ENCODE peak calls at places on chromosomes 12 and 14, in eight cellular contexts. W is Peyer's patch; Z is effector memory CD4-positive, alpha-beta T cell; V is tibial nerve; M is NCI-H748 treated with DMSO at 0.1 percent for 48 hours; K is omental fat pad; D is stimulated activated naive CD8-positive, alpha-beta T cell treated with anti-CD3 and anti-CD28 coated beads, Interleukin-15, Interleukin-2, amounts not matched to agents 100 U/mL and 50 U/mL, for 24 hours; C is iPS-NIHi11. T is an unnamed sample.

GRCh38 chr12:122473543-122474323 is 27.0 kb downstream of the ZCCHC8 start:
- DNase-seq in W (peak), Z (no peak), V (no peak), M (no peak), K (peak), D (peak), C (no peak), T (peak)

GRCh38 chr12:96104566-96104965 is 69.2 kb upstream of the LTA4H start:
- DNase-seq in W (no peak), Z (no peak), V (no peak), M (no peak), K (no peak), D (no peak), C (no peak), T (no peak)

GRCh38 chr14:22561661-22562579 is 27.1 kb downstream of the DAD1 start:
- DNase-seq in W (peak), Z (peak), V (no peak), M (no peak), K (no peak), D (peak), C (no peak), T (peak)

GRCh38 chr14:90499908-90500664 is 103.3 kb downstream of the CALM1 start:
- DNase-seq in W (no peak), Z (no peak), V (no peak), M (no peak), K (no peak), D (no peak), C (peak), T (no peak)

GRCh38 chr12:39431002-39431796 is 11.7 kb downstream of the KIF21A start:
- DNase-seq in W (no peak), Z (no peak), V (no peak), M (no peak), K (no peak), D (no peak), C (no peak), T (no peak)

GRCh38 chr12:58950739-58951100 is 30.4 kb upstream of the LRIG3 start:
- DNase-seq in W (no peak), Z (no peak), V (no peak), M (no peak), K (no peak), D (no peak), C (no peak), T (no peak)

GRCh38 chr12:74415633-74416032 is 122.0 kb upstream of the ATXN7L3B start:
- DNase-seq in W (no peak), Z (no peak), V (no peak), M (no peak), K (no peak), D (no peak), C (peak), T (no peak)

GRCh38 chr14:48247972-48248371 is 572.6 kb upstream of the MDGA2 start:
- DNase-seq in W (no peak), Z (no peak), V (no peak), M (no peak), K (no peak), D (no peak), C (no peak), T (no peak)

GRCh38 chr14:94003397-94003796 is 6.3 kb downstream of the CCDC197 start:
- DNase-seq in W (no peak), Z (no peak), V (no peak), M (no peak), K (no peak), D (no peak), C (no peak), T (no peak)

GRCh38 chr12:17215754-17216153 is 609.8 kb upstream of the LMO3 start:
- DNase-seq in W (no peak), Z (no peak), V (no peak), M (no peak), K (no peak), D (no peak), C (peak), T (no peak)

GRCh38 chr12:117172168-117172567 is 18.1 kb downstream of the FBXO21 start:
- DNase-seq in W (no peak), Z (no peak), V (no peak), M (no peak), K (no peak), D (no peak), C (no peak), T (no peak)

GRCh38 chr12:76144253-76144564 is 59.7 kb upstream of the NAP1L1 start:
- DNase-seq in W (peak), Z (no peak), V (no peak), M (no peak), K (peak), D (peak), C (no peak), T (peak)

GRCh38 chr12:122374707-122375106 is 47.8 kb downstream of the CLIP1 start:
- DNase-seq in W (no peak), Z (no peak), V (no peak), M (no peak), K (no peak), D (no peak), C (no peak), T (no peak)

GRCh38 chr14:101874001-101874400 is 90.4 kb upstream of the DYNC1H1 start:
- DNase-seq in W (no peak), Z (no peak), V (no peak), M (no peak), K (no peak), D (no peak), C (no peak), T (no peak)

GRCh38 chr14:86430807-86431206 is 900.9 kb downstream of the FLRT2 start:
- DNase-seq in W (no peak), Z (no peak), V (no peak), M (no peak), K (no peak), D (no peak), C (no peak), T (no peak)

GRCh38 chr14:104680806-104681688 is 8.4 kb upstream of the INF2 start:
- DNase-seq in W (peak), Z (no peak), V (no peak), M (no peak), K (peak), D (no peak), C (no peak), T (no peak)

GRCh38 chr12:40446385-40446784 is 221.6 kb downstream of the LRRK2 start:
- DNase-seq in W (no peak), Z (no peak), V (no peak), M (no peak), K (no peak), D (no peak), C (peak), T (no peak)

GRCh38 chr12:162467-163307 is 51.3 kb downstream of the SLC6A12 start:
- DNase-seq in W (no peak), Z (no peak), V (no peak), M (peak), K (no peak), D (no peak), C (peak), T (no peak)

GRCh38 chr14:100836961-100837811 is 11.3 kb downstream of the MEG3 start:
- DNase-seq in W (no peak), Z (no peak), V (no peak), M (no peak), K (no peak), D (no peak), C (no peak), T (no peak)

GRCh38 chr14:87971010-87971409 is 22.0 kb downstream of the GALC start:
- DNase-seq in W (no peak), Z (no peak), V (no peak), M (no peak), K (no peak), D (no peak), C (no peak), T (no peak)

GRCh38 chr12:108561852-108562347 is 496 bp upstream of the ISCU start:
- DNase-seq in W (no peak), Z (no peak), V (no peak), M (peak), K (no peak), D (peak), C (no peak), T (no peak)

GRCh38 chr14:20684662-20685456 is 499 bp downstream of the RNASE4 start:
- DNase-seq in W (no peak), Z (no peak), V (no peak), M (no peak), K (no peak), D (no peak), C (no peak), T (no peak)

GRCh38 chr12:15603461-15604085 is 185.6 kb downstream of the EPS8 start:
- DNase-seq in W (no peak), Z (no peak), V (no peak), M (no peak), K (no peak), D (no peak), C (no peak), T (no peak)

GRCh38 chr12:92467886-92468285 is 234.9 kb upstream of the PLEKHG7 start:
- DNase-seq in W (peak), Z (no peak), V (no peak), M (no peak), K (no peak), D (no peak), C (no peak), T (no peak)

GRCh38 chr12:693937-694533 is 30.8 kb upstream of the NINJ2 start:
- DNase-seq in W (no peak), Z (no peak), V (no peak), M (no peak), K (no peak), D (no peak), C (no peak), T (no peak)

GRCh38 chr14:60647081-60647836 is 2.0 kb downstream of the SIX1 start:
- DNase-seq in W (no peak), Z (no peak), V (no peak), M (peak), K (no peak), D (no peak), C (no peak), T (no peak)

GRCh38 chr12:93540506-93540905 is 32.0 kb upstream of the SOCS2 start:
- DNase-seq in W (no peak), Z (no peak), V (no peak), M (no peak), K (no peak), D (no peak), C (no peak), T (no peak)

GRCh38 chr14:38339704-38340103 is 83.8 kb upstream of the CLEC14A start:
- DNase-seq in W (no peak), Z (no peak), V (no peak), M (no peak), K (no peak), D (no peak), C (no peak), T (no peak)

GRCh38 chr12:123934016-123934620 is 38.5 kb downstream of the CCDC92 start:
- DNase-seq in W (no peak), Z (no peak), V (no peak), M (no peak), K (no peak), D (no peak), C (no peak), T (no peak)

GRCh38 chr12:7933255-7933726 is 2.7 kb downstream of the SLC2A3 start:
- DNase-seq in W (peak), Z (peak), V (peak), M (peak), K (no peak), D (peak), C (peak), T (peak)

GRCh38 chr12:92593734-92594402 is 108.9 kb upstream of the PLEKHG7 start:
- DNase-seq in W (peak), Z (peak), V (no peak), M (no peak), K (no peak), D (peak), C (no peak), T (peak)

GRCh38 chr14:105357626-105358025 is 40.7 kb upstream of the TEX22 start:
- DNase-seq in W (no peak), Z (no peak), V (no peak), M (no peak), K (no peak), D (no peak), C (no peak), T (no peak)

GRCh38 chr12:42756841-42757661 is 167.5 kb upstream of the PRICKLE1 start:
- DNase-seq in W (no peak), Z (no peak), V (no peak), M (no peak), K (no peak), D (no peak), C (peak), T (no peak)